ENCODE peak calls at places on chromosome 3, in eight cellular contexts. W is kidney epithelial cell; L is left colon; A is ELF-1; Q is mucosa of descending colon; V is activated CD4-positive, alpha-beta T cell treated with anti-CD3 and anti-CD28 coated beads, Interleukin-2, amount 50 U/mL, for 24 hours; T is Right ventricle myocardium superior; O is NCI-H510A treated with DMSO at 0.1 percent for 48 hours. M is an unnamed sample.

GRCh38 chr3:187996609-187997008 is 157.3 kb upstream of the LPP start:
- DNase-seq in W (no peak), L (no peak), A (no peak), Q (no peak), V (no peak), T (no peak), O (no peak), M (no peak)

GRCh38 chr3:126102530-126102951 is 18.6 kb upstream of the SLC41A3 start:
- DNase-seq in W (no peak), L (peak; percentile 65), A (no peak), Q (peak; percentile 53), V (no peak), T (peak; percentile 61), O (no peak), M (no peak)

GRCh38 chr3:107367353-107367752 is 9.9 kb upstream of the CCDC54 start:
- DNase-seq in W (peak; percentile 32), L (no peak), A (no peak), Q (no peak), V (no peak), T (no peak), O (no peak), M (no peak)

GRCh38 chr3:44883999-44884431 is 9.6 kb downstream of the TGM4 start:
- DNase-seq in W (peak; percentile 97), L (no peak), A (no peak), Q (no peak), V (no peak), T (no peak), O (no peak), M (no peak)

GRCh38 chr3:135304378-135304777 is 509.3 kb downstream of the EPHB1 start:
- DNase-seq in W (no peak), L (no peak), A (no peak), Q (no peak), V (no peak), T (no peak), O (no peak), M (no peak)

GRCh38 chr3:155102329-155102728 is 22.2 kb downstream of the MME start:
- DNase-seq in W (no peak), L (no peak), A (no peak), Q (no peak), V (no peak), T (no peak), O (no peak), M (no peak)

GRCh38 chr3:67706934-67707333 is 52.5 kb upstream of the SUCLG2 start:
- DNase-seq in W (no peak), L (no peak), A (no peak), Q (no peak), V (no peak), T (no peak), O (no peak), M (no peak)

GRCh38 chr3:17752441-17752840 is 10.0 kb upstream of the TBC1D5 start:
- DNase-seq in W (no peak), L (no peak), A (no peak), Q (no peak), V (no peak), T (no peak), O (no peak), M (no peak)

GRCh38 chr3:99357131-99357530 is 281.3 kb upstream of the COL8A1 start:
- DNase-seq in W (no peak), L (no peak), A (no peak), Q (no peak), V (no peak), T (no peak), O (no peak), M (no peak)

GRCh38 chr3:107143206-107143605 is 234.0 kb upstream of the CCDC54 start:
- DNase-seq in W (no peak), L (no peak), A (no peak), Q (no peak), V (no peak), T (no peak), O (no peak), M (no peak)

GRCh38 chr3:98732239-98733054 is 30.7 kb upstream of the ST3GAL6 start:
- DNase-seq in W (no peak), L (peak; percentile 31), A (peak; percentile 80), Q (peak; percentile 52), V (no peak), T (peak; percentile 79), O (peak; percentile 54), M (peak; percentile 4)